ENCODE peak calls at places on chromosomes 7 and 10, in eight cellular contexts. G is psoas muscle; J is CD8-positive, alpha-beta T cell; K is lung; F is OCI-LY7; E is HCT116; V is GM23248; H is cardiac muscle cell. B is an unnamed sample. For H3K4me1, the result is how much of the 10 kb centered on the place peaks cover.

GRCh38 chr7:141359740-141360413 is 191.3 kb upstream of the AGK start:
- DNase-seq in G (no peak), J (no peak), K (no peak), F (no peak), E (no peak), V (no peak), H (peak), B (no peak)

GRCh38 chr10:87844837-87845623 is 18.3 kb downstream of the KLLN start:
- DNase-seq in G (no peak), J (no peak), K (no peak), F (no peak), E (no peak), V (peak), H (peak), B (no peak)

GRCh38 chr7:26910221-26910620 is 45.8 kb upstream of the SKAP2 start:
- DNase-seq in G (no peak), J (no peak), K (no peak), F (no peak), E (peak), V (peak), H (peak), B (no peak)

GRCh38 chr7:90262438-90262837 is 17.5 kb downstream of the CFAP69 start:
- DNase-seq in G (no peak), J (no peak), K (no peak), F (peak), E (peak), V (peak), H (peak), B (no peak)

GRCh38 chr10:64636461-64636860 is 1115.3 kb downstream of the REEP3 start:
- DNase-seq in G (no peak), J (no peak), K (no peak), F (no peak), E (no peak), V (no peak), H (no peak), B (no peak)

GRCh38 chr7:25854608-25855497 is 297.1 kb upstream of the NFE2L3 start:
- DNase-seq in G (peak), J (no peak), K (no peak), F (peak), E (peak), V (peak), H (peak), B (no peak)

GRCh38 chr7:70006411-70006920 is 408.2 kb downstream of the AUTS2 start:
- DNase-seq in G (no peak), J (no peak), K (no peak), F (peak), E (no peak), V (no peak), H (peak), B (no peak)

GRCh38 chr10:19788075-19788686 is 28.1 kb upstream of the PLXDC2 start:
- DNase-seq in G (no peak), J (no peak), K (no peak), F (peak), E (no peak), V (peak), H (peak), B (no peak)

GRCh38 chr10:6494934-6495592 is 85.0 kb downstream of the PRKCQ start:
- DNase-seq in G (no peak), J (peak), K (no peak), F (no peak), E (no peak), V (peak), H (no peak), B (peak)

GRCh38 chr10:6204063-6204340 is 1.3 kb downstream of the PFKFB3 start:
- DNase-seq in G (peak), J (peak), K (peak), F (peak), E (no peak), V (peak), H (no peak), B (no peak)

GRCh38 chr7:73865738-73866445 is 4.9 kb downstream of the TMEM270 start:
- DNase-seq in G (peak), J (no peak), K (no peak), F (peak), E (no peak), V (peak), H (peak), B (no peak)

GRCh38 chr10:38159007-38159406 is 64.9 kb downstream of the ZNF37A start:
- DNase-seq in G (no peak), J (no peak), K (no peak), F (no peak), E (no peak), V (no peak), H (no peak), B (no peak)

GRCh38 chr10:20181408-20181807 is 365.2 kb downstream of the PLXDC2 start:
- DNase-seq in G (no peak), J (no peak), K (no peak), F (no peak), E (no peak), V (no peak), H (no peak), B (no peak)

GRCh38 chr10:3136336-3136735 is 36.2 kb downstream of the PITRM1 start:
- DNase-seq in G (peak), J (no peak), K (no peak), F (no peak), E (no peak), V (peak), H (peak), B (no peak)

GRCh38 chr7:92699560-92699959 is 109.4 kb upstream of the FAM133B start:
- DNase-seq in G (no peak), J (no peak), K (no peak), F (no peak), E (no peak), V (peak), H (no peak), B (no peak)

GRCh38 chr7:132312531-132313070 is 263.7 kb downstream of the PLXNA4 start:
- DNase-seq in G (no peak), J (no peak), K (no peak), F (no peak), E (no peak), V (no peak), H (no peak), B (no peak)

GRCh38 chr10:11539191-11539868 is 72.1 kb downstream of the USP6NL start:
- DNase-seq in G (no peak), J (no peak), K (no peak), F (no peak), E (peak), V (peak), H (peak), B (no peak)

GRCh38 chr7:150826061-150826849 is 25.7 kb downstream of the TMEM176A start:
- DNase-seq in G (no peak), J (no peak), K (no peak), F (no peak), E (no peak), V (no peak), H (no peak), B (peak)

GRCh38 chr7:44415047-44415446 is 75.4 kb downstream of the NUDCD3 start:
- DNase-seq in G (no peak), J (no peak), K (no peak), F (no peak), E (no peak), V (peak), H (no peak), B (no peak)
- H3K4me1 ChIP-seq in G (under half), J (under half), K (under half), F (under half), E (under half), V (under half), H (under half), B (under half)

DNA sequence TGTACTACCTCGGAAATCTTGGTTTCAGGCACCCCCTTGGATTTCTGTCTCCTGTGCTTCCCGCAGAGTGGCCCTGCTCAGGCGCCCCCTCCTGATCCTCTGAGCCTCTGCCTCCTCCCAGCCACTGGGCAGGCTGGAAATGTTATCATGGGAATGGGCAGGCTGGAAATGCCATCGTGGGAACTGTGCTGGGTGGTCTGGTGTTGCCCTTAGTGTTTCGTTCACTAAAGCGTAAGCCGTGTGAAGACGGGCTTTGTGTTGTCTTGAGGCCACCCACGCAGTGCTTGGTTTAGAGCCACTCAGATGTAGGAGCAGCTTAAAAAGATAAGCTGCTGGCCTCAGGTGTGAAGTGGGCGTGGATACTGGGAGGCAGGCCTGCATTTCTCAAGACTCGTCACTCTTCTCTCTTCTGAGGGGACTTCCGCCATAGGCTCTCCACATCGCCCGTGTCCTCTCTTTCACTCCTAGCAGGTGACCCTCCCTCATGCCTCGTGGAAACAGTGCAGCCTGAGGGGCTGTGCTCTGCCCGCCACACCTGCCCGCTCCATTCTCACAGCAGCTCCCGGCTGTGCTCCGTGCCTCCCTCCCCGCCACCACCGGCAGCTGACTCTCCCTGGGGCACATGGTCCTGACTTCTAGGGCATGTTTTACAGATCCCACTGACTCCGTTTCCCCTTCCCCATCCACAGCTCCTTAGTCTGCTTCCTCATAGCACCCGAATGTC is 28.5 kb downstream of the PPP2R2D start:
- DNase-seq in G (no peak), J (no peak), K (no peak), F (no peak), E (no peak), V (no peak), H (no peak), B (no peak)
- H3K4me1 ChIP-seq in G (half or more), J (under half), K (under half), F (under half), E (under half), V (under half), H (under half), B (half or more)

GRCh38 chr10:61958311-61958710 is 56.8 kb downstream of the ARID5B start:
- DNase-seq in G (no peak), J (no peak), K (no peak), F (no peak), E (no peak), V (no peak), H (no peak), B (no peak)
- H3K4me1 ChIP-seq in G (under half), J (under half), K (under half), F (half or more), E (under half), V (under half), H (under half), B (under half)

GRCh38 chr10:95392711-95393164 is 101.9 kb upstream of the PDLIM1 start:
- DNase-seq in G (no peak), J (no peak), K (no peak), F (no peak), E (no peak), V (no peak), H (no peak), B (no peak)
- H3K4me1 ChIP-seq in G (under half), J (under half), K (under half), F (under half), E (under half), V (under half), H (under half), B (half or more)

GRCh38 chr10:70576803-70577517 is 25.6 kb downstream of the PRF1 start:
- DNase-seq in G (no peak), J (no peak), K (no peak), F (no peak), E (no peak), V (peak), H (no peak), B (no peak)

GRCh38 chr10:70579234-70580002 is 23.1 kb downstream of the PRF1 start:
- DNase-seq in G (no peak), J (no peak), K (no peak), F (no peak), E (peak), V (no peak), H (no peak), B (no peak)

GRCh38 chr10:70575486-70575873 is 27.1 kb downstream of the PRF1 start:
- DNase-seq in G (no peak), J (no peak), K (no peak), F (no peak), E (no peak), V (peak), H (no peak), B (no peak)

GRCh38 chr10:70575874-70576802 is 26.4 kb downstream of the PRF1 start:
- DNase-seq in G (peak), J (no peak), K (peak), F (peak), E (peak), V (peak), H (peak), B (no peak)

GRCh38 chr10:70578371-70578947 is 24.1 kb downstream of the PRF1 start:
- DNase-seq in G (no peak), J (peak), K (no peak), F (peak), E (peak), V (peak), H (peak), B (no peak)
- H3K4me1 ChIP-seq in G (under half), J (under half), K (under half), F (half or more), E (half or more), V (under half), H (under half), B (under half)

GRCh38 chr10:110036640-110037039 is 28.9 kb downstream of the ADD3 start:
- DNase-seq in G (no peak), J (no peak), K (no peak), F (no peak), E (no peak), V (no peak), H (no peak), B (no peak)
- H3K4me1 ChIP-seq in G (under half), J (half or more), K (under half), F (under half), E (under half), V (under half), H (under half), B (under half)

GRCh38 chr10:50552771-50553535 is 70.8 kb downstream of the SGMS1 start:
- DNase-seq in G (no peak), J (peak), K (no peak), F (peak), E (no peak), V (peak), H (peak), B (no peak)

GRCh38 chr10:50554381-50554994 is 69.3 kb downstream of the SGMS1 start:
- DNase-seq in G (no peak), J (no peak), K (no peak), F (no peak), E (no peak), V (no peak), H (no peak), B (no peak)

GRCh38 chr10:50556238-50557120 is 67.3 kb downstream of the SGMS1 start:
- DNase-seq in G (no peak), J (no peak), K (no peak), F (no peak), E (no peak), V (no peak), H (no peak), B (no peak)

GRCh38 chr10:50557130-50557682 is 66.5 kb downstream of the SGMS1 start:
- DNase-seq in G (no peak), J (no peak), K (no peak), F (no peak), E (no peak), V (peak), H (no peak), B (no peak)

DNA sequence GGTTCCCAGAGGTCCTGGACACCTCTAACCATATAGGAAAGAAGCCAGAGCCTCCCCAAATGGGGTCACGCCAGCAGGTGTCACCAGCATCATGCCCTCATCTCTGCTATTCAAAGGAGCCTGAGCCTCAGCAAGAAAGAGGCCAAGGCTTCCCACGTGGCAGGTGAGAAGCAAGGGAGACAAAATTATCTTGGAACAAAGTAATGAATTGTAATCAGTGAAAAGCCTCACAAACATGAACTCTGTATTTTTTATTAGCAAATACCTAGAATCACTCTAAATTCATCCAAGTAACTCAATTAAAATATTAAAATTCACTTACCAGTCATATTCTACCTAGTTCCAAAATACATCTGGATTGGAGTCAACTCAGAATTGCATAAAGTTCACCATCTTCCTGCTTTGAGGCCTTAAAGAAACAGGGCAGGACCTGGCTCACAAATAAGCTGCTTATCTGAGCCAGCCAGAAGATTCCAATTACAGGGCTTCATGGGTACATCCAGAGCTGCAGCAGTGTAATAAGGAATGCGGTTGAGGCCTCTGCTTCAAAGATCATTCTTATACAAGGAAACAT is 68.7 kb downstream of the SGMS1 start:
- DNase-seq in G (no peak), J (no peak), K (no peak), F (peak), E (no peak), V (peak), H (peak), B (no peak)
- H3K4me1 ChIP-seq in G (half or more), J (under half), K (under half), F (under half), E (under half), V (half or more), H (under half), B (half or more)

B was measured in esophagus muscularis mucosa.